ENCODE peak calls at places on chromosomes 7 and 10, in nine cellular contexts. S is skeletal muscle cell, D is GM23248, F is colonic mucosa, M is IMR-90, H is cardiac muscle cell, U is lower lobe of right lung, K is GM06990, R is dorsolateral prefrontal cortex. Q is an unnamed sample.

GRCh38 chr10:77784856-77785255 is 141.7 kb downstream of the DLG5 start:
- DNase-seq in D (peak; percentile 87), K (no peak), H (no peak), S (peak; percentile 74), U (no peak), R (no peak), F (no peak), M (peak; percentile 94), Q (no peak)

GRCh38 chr7:35697414-35698175 is 2.7 kb upstream of the HERPUD2 start:
- DNase-seq in F (no peak), H (no peak), S (peak; percentile 32), D (peak; percentile 77), R (no peak), M (peak; percentile 71), U (no peak), K (no peak), Q (no peak)

GRCh38 chr10:18968196-18968595 is 80.4 kb upstream of the MALRD1 start:
- DNase-seq in R (no peak), U (no peak), S (no peak), K (no peak), M (no peak), F (no peak), D (no peak), H (no peak), Q (no peak)

GRCh38 chr10:43963793-43964425 is 315.2 kb upstream of the ZNF32 start:
- DNase-seq in K (no peak), D (no peak), F (no peak), H (no peak), S (no peak), M (no peak), U (no peak), R (no peak), Q (no peak)

GRCh38 chr7:149495785-149496641 is 1.6 kb downstream of the ZNF746 start:
- DNase-seq in U (peak; percentile 71), D (peak; percentile 77), M (peak; percentile 85), S (peak; percentile 58), K (no peak), R (peak; percentile 56), F (peak; percentile 63), H (peak; percentile 90), Q (peak; percentile 25)

GRCh38 chr10:79019961-79020491 is 48.7 kb upstream of the ZMIZ1 start:
- DNase-seq in M (peak; percentile 23), F (no peak), H (peak; percentile 63), U (peak; percentile 32), R (no peak), K (no peak), D (peak; percentile 59), S (peak; percentile 25), Q (no peak)

GRCh38 chr7:137006293-137006692 is 137.8 kb downstream of the CHRM2 start:
- DNase-seq in U (no peak), S (peak; percentile 41), R (no peak), K (no peak), D (peak; percentile 47), M (peak; percentile 87), F (no peak), H (no peak), Q (no peak)

GRCh38 chr10:53904506-53905241 is 896.4 kb downstream of the PCDH15 start:
- DNase-seq in D (no peak), K (no peak), S (no peak), M (no peak), H (no peak), U (no peak), R (no peak), F (no peak), Q (no peak)

GRCh38 chr10:112209534-112210200 is 26.1 kb upstream of the GPAM start:
- DNase-seq in H (no peak), U (no peak), F (no peak), D (peak; percentile 74), K (no peak), S (no peak), M (no peak), R (peak; percentile 17), Q (no peak)
- H3K4me3 ChIP-seq in H (no peak overlapping the region), U (no peak overlapping the region), F (no peak overlapping the region), D (no peak overlapping the region), K (no peak overlapping the region), S (no peak overlapping the region), M (no peak overlapping the region), R (no peak overlapping the region), Q (no peak overlapping the region)

DNA sequence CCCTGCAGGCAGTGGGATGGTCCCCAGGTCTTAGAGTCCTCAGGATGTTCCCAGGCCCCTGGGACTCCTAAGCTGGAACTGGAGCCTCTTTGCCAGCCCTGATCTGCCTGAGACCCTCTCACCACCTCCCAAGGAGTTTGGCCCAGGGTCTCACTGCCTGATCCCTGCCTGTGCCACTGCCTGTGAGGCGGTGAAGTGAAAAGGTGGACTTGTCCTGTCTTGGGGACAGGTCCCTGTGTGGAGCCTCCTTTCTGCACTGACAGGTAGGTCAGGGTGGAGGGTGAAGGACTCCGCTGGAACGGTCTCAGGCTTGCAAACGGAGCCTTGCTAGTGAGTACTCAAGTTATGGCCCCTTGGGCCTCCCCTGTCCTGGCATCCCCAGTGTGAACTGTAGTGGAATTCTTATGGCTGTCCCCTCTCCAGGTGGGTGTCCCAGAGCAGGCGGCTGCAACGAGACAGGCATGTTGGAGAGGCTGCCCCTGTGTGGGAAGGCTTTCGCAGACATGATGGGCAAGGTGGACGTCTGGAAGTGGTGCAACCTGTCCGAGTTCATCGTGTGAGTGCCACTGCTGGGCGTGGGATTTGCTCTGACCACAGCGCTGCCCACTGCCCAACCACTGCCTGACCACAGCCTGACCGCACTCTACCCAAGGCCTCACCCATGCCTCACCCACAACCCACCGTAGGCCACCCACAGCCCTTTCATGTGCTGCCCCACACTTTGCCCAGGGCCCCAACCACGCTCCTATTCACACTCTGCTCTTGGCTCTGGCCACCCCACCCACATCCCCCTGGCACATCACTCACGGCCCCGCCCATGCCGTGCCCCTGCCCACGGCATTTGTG is 19.5 kb downstream of the RAMP3 start:
- DNase-seq in S (no peak), M (no peak), R (no peak), H (no peak), F (no peak), U (peak; percentile 27), D (no peak), K (no peak), Q (peak; percentile 4)
- H3K4me3 ChIP-seq in S (no peak overlapping the region), M (no peak overlapping the region), R (no peak overlapping the region), H (no peak overlapping the region), F (no peak overlapping the region), U (no peak overlapping the region), D (no peak overlapping the region), K (no peak overlapping the region), Q (no peak overlapping the region)

GRCh38 chr10:100348389-100348927 is 1.4 kb downstream of the SCD start:
- DNase-seq in R (no peak), H (no peak), U (no peak), M (no peak), K (no peak), S (no peak), F (no peak), D (no peak), Q (no peak)
- H3K4me3 ChIP-seq in R (peak overlapping the region; percentile 85), H (peak overlapping the region; percentile 97), U (peak overlapping the region; percentile 76), M (peak overlapping the region; percentile 92), K (peak overlapping the region; percentile 89), S (peak overlapping the region; percentile 93), F (peak overlapping the region; percentile 80), D (peak overlapping the region; percentile 91), Q (peak overlapping the region; percentile 95)

GRCh38 chr7:83161186-83161585 is 1.5 kb downstream of the PCLO start:
- DNase-seq in K (no peak), H (peak; percentile 54), D (peak; percentile 7), F (no peak), U (no peak), M (no peak), S (no peak), R (no peak), Q (no peak)
- H3K4me3 ChIP-seq in K (no peak overlapping the region), H (no peak overlapping the region), D (no peak overlapping the region), F (no peak overlapping the region), U (no peak overlapping the region), M (no peak overlapping the region), S (no peak overlapping the region), R (peak overlapping the region; percentile 81), Q (peak overlapping the region; percentile 87)

GRCh38 chr7:70707823-70708243 is 424.1 kb upstream of the GALNT17 start:
- DNase-seq in S (no peak), U (no peak), M (no peak), H (peak; percentile 75), F (no peak), D (no peak), K (no peak), R (no peak), Q (no peak)

GRCh38 chr7:70711441-70711840 is 420.5 kb upstream of the GALNT17 start:
- DNase-seq in K (no peak), R (no peak), H (peak; percentile 51), F (no peak), S (no peak), D (no peak), U (no peak), M (no peak), Q (no peak)

GRCh38 chr7:70710651-70711050 is 421.3 kb upstream of the GALNT17 start:
- DNase-seq in H (no peak), F (no peak), K (no peak), S (no peak), U (no peak), R (no peak), M (no peak), D (no peak), Q (no peak)

GRCh38 chr7:70712942-70713341 is 419.0 kb upstream of the GALNT17 start:
- DNase-seq in R (no peak), F (no peak), M (no peak), H (no peak), K (no peak), D (no peak), U (no peak), S (no peak), Q (no peak)

GRCh38 chr7:70710011-70710480 is 421.9 kb upstream of the GALNT17 start:
- DNase-seq in U (no peak), F (no peak), M (peak; percentile 76), D (peak; percentile 63), R (no peak), H (no peak), S (peak; percentile 56), K (no peak), Q (no peak)
- H3K4me3 ChIP-seq in U (no peak overlapping the region), F (no peak overlapping the region), M (no peak overlapping the region), D (peak overlapping the region; percentile 11), R (no peak overlapping the region), H (no peak overlapping the region), S (no peak overlapping the region), K (no peak overlapping the region), Q (no peak overlapping the region)

GRCh38 chr7:90180011-90180585 is 25.8 kb downstream of the STEAP1 start:
- DNase-seq in D (peak; percentile 54), S (peak; percentile 53), R (no peak), H (no peak), K (no peak), M (peak; percentile 16), F (no peak), U (no peak), Q (no peak)
- H3K4me3 ChIP-seq in D (peak overlapping the region; percentile 9), S (no peak overlapping the region), R (no peak overlapping the region), H (no peak overlapping the region), K (no peak overlapping the region), M (no peak overlapping the region), F (no peak overlapping the region), U (no peak overlapping the region), Q (no peak overlapping the region)

Q was measured in HAP-1.